ENCODE peak calls at places on chromosomes 2 and 18, in seven cellular contexts. N is erythroblast; F is CD8-positive, alpha-beta memory T cell; J is C1 segment of cervical spinal cord; A is EH; O is MCF 10A; S is IMR-90. B is an unnamed sample.

GRCh38 chr2:128796321-128796720 is 477.7 kb upstream of the HS6ST1 start:
- DNase-seq in O (no peak), N (no peak), S (no peak), J (no peak), F (no peak), A (no peak), B (no peak)

GRCh38 chr2:2681085-2681484 is 350.0 kb upstream of the MYT1L start:
- DNase-seq in N (no peak), J (no peak), A (no peak), F (no peak), O (no peak), S (no peak), B (no peak)

GRCh38 chr18:644395-645004 is 13.0 kb upstream of the TYMS start:
- DNase-seq in O (no peak), N (no peak), F (no peak), S (no peak), A (no peak), J (no peak), B (no peak)

GRCh38 chr2:168780671-168781071 is 21.8 kb upstream of the NOSTRIN start:
- DNase-seq in F (no peak), J (no peak), N (peak; percentile 41), O (peak; percentile 58), S (no peak), A (no peak), B (peak; percentile 55)

GRCh38 chr18:457120-457519 is 43.4 kb downstream of the COLEC12 start:
- DNase-seq in N (no peak), J (no peak), S (peak; percentile 70), O (peak; percentile 50), F (no peak), A (peak; percentile 74), B (no peak)

GRCh38 chr2:39437522-39438296 is 624 bp upstream of the MAP4K3 start:
- DNase-seq in O (peak; percentile 72), S (peak; percentile 31), N (peak; percentile 53), F (peak; percentile 36), J (no peak), A (no peak), B (peak; percentile 76)

GRCh38 chr2:120453635-120453998 is 107.7 kb downstream of the INHBB start:
- DNase-seq in A (peak; percentile 89), S (peak; percentile 71), F (no peak), J (no peak), O (no peak), N (no peak), B (no peak)

GRCh38 chr2:66433945-66434678 is 813 bp upstream of the MEIS1 start:
- DNase-seq in N (peak; percentile 58), S (peak; percentile 76), J (peak; percentile 62), A (peak; percentile 87), F (no peak), O (peak; percentile 68), B (peak; percentile 55)

GRCh38 chr2:96554293-96555145 is 18.0 kb downstream of the ARID5A start:
- DNase-seq in F (peak; percentile 67), A (peak; percentile 68), J (no peak), N (peak; percentile 76), O (peak; percentile 58), S (peak; percentile 41), B (peak; percentile 36)

B was measured in bronchial epithelial cell.